ENCODE peak calls at places on chromosomes 1 and 21, in five cellular contexts. V, E, K, F and W are unnamed samples.

GRCh38 chr1:21655259-21655658 is 13.9 kb downstream of the RAP1GAP start:
- DNase-seq in V (no peak), E (no peak), K (peak), F (no peak), W (no peak)

GRCh38 chr1:155069551-155070391 is 6.2 kb downstream of the EFNA4 start:
- DNase-seq in V (no peak), E (no peak), K (no peak), F (no peak), W (no peak)

GRCh38 chr1:109635862-109636200 is 16.2 kb downstream of the AMPD2 start:
- DNase-seq in V (no peak), E (no peak), K (no peak), F (no peak), W (no peak)

GRCh38 chr1:19866029-19866428 is 16.2 kb upstream of the OTUD3 start:
- DNase-seq in V (no peak), E (no peak), K (no peak), F (no peak), W (no peak)

GRCh38 chr1:229027622-229028182 is 243.2 kb upstream of the RAB4A start:
- DNase-seq in V (peak), E (no peak), K (no peak), F (no peak), W (peak)

GRCh38 chr1:159756397-159756796 is 24.4 kb upstream of the DUSP23 start:
- DNase-seq in V (no peak), E (no peak), K (no peak), F (no peak), W (no peak)

GRCh38 chr1:6560267-6560666 is 5.2 kb downstream of the TAS1R1 start:
- DNase-seq in V (no peak), E (no peak), K (no peak), F (no peak), W (no peak)

GRCh38 chr1:42317308-42317707 is 17.7 kb downstream of the FOXJ3 start:
- DNase-seq in V (no peak), E (no peak), K (no peak), F (no peak), W (no peak)

GRCh38 chr1:163172596-163172995 is 30.1 kb downstream of the RGS5 start:
- DNase-seq in V (no peak), E (no peak), K (no peak), F (no peak), W (no peak)

GRCh38 chr1:36172983-36173382 is 17.0 kb downstream of the MAP7D1 start:
- DNase-seq in V (peak), E (no peak), K (no peak), F (no peak), W (no peak)

GRCh38 chr1:182299728-182300581 is 91.6 kb downstream of the GLUL start:
- DNase-seq in V (no peak), E (no peak), K (peak), F (no peak), W (peak)

GRCh38 chr1:55275151-55275748 is 60.1 kb upstream of the USP24 start:
- DNase-seq in V (peak), E (no peak), K (no peak), F (no peak), W (no peak)

GRCh38 chr21:26881504-26882228 is 36.5 kb upstream of the ADAMTS1 start:
- DNase-seq in V (no peak), E (no peak), K (no peak), F (no peak), W (peak)

GRCh38 chr1:84339503-84339902 is 38.0 kb downstream of the SAMD13 start:
- DNase-seq in V (peak), E (no peak), K (no peak), F (no peak), W (no peak)

GRCh38 chr21:37871121-37871862 is 45.0 kb downstream of the KCNJ6 start:
- DNase-seq in V (peak), E (no peak), K (no peak), F (no peak), W (no peak)

GRCh38 chr1:8351693-8352470 is 34.0 kb downstream of the SLC45A1 start:
- DNase-seq in V (no peak), E (no peak), K (no peak), F (no peak), W (peak)

GRCh38 chr21:42640486-42640885 is 12.9 kb upstream of the PDE9A start:
- DNase-seq in V (no peak), E (no peak), K (peak), F (no peak), W (no peak)

GRCh38 chr21:39451332-39452206 is at the start of gene SH3BGR:
- DNase-seq in V (no peak), E (no peak), K (no peak), F (no peak), W (no peak)

GRCh38 chr1:222926566-222926965 is 111.7 kb downstream of the DISP1 start:
- DNase-seq in V (no peak), E (no peak), K (no peak), F (no peak), W (no peak)

GRCh38 chr1:19712928-19713327 is 48.3 kb downstream of the HTR6 start:
- DNase-seq in V (no peak), E (no peak), K (no peak), F (no peak), W (no peak)

GRCh38 chr1:160460683-160461287 is 60.4 kb downstream of the VANGL2 start:
- DNase-seq in V (no peak), E (no peak), K (no peak), F (no peak), W (no peak)

GRCh38 chr1:54809496-54810074 is 8.5 kb upstream of the TTC22 start:
- DNase-seq in V (no peak), E (no peak), K (no peak), F (no peak), W (no peak)

GRCh38 chr1:8003431-8004112 is 22.5 kb downstream of the ERRFI1 start:
- DNase-seq in V (no peak), E (no peak), K (no peak), F (no peak), W (no peak)

GRCh38 chr1:181124206-181124825 is 35.8 kb downstream of the IER5 start:
- DNase-seq in V (no peak), E (no peak), K (no peak), F (no peak), W (no peak)

GRCh38 chr1:181936768-181937581 is 124.5 kb downstream of the ZNF648 start:
- DNase-seq in V (no peak), E (peak), K (no peak), F (no peak), W (peak)

GRCh38 chr1:114669562-114670082 is at the start of gene DENND2C:
- DNase-seq in V (no peak), E (no peak), K (no peak), F (no peak), W (no peak)

GRCh38 chr1:92842082-92843045 is 10.5 kb downstream of the RPL5 start:
- DNase-seq in V (no peak), E (no peak), K (no peak), F (no peak), W (no peak)

GRCh38 chr1:235060607-235061470 is 67.8 kb downstream of the TOMM20 start:
- DNase-seq in V (no peak), E (no peak), K (no peak), F (no peak), W (no peak)

GRCh38 chr1:93669369-93669768 is 12.3 kb downstream of the BCAR3 start:
- DNase-seq in V (no peak), E (no peak), K (no peak), F (no peak), W (no peak)

GRCh38 chr1:46528297-46528955 is 23.0 kb downstream of the KNCN start:
- DNase-seq in V (no peak), E (no peak), K (no peak), F (no peak), W (no peak)

GRCh38 chr21:43667191-43667904 is 8.0 kb downstream of the RRP1B start:
- DNase-seq in V (peak), E (no peak), K (no peak), F (no peak), W (no peak)

GRCh38 chr21:33844104-33844889 is 71.3 kb downstream of the ATP5PO start:
- DNase-seq in V (no peak), E (no peak), K (no peak), F (no peak), W (no peak)

DNA sequence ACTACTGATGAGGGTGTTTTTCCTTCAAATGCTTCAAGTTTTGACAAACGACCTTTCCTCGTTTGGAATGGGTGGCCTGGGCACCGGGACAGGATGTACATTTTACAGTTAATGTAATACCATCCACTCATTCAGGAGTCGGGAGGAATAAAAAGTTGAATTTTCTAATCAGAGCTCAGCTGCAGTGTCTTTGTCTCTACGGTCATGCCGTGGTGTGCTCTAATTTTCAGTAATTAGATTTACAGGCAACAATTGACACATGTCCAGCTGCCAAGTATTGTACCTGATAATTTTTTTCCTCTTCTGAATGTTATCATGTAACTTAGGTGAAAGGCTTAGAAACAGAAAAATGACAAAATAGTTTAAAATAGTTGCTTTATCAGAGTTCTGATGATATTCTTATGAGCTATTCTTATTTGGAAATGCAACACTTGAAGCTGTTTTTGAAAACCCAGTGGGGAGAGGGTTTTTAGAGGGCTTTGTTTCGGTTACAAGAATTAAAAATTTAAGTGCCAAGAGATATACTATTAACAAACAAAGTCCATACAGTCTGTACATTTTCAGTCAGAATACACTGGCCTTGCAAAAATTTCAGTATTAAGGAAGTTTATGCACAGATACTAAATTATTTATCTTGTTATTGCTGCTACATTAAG is 1.0 kb downstream of the CDKN2C start:
- DNase-seq in V (no peak), E (no peak), K (no peak), F (no peak), W (no peak)
- H3K4me3 ChIP-seq in V (peak), E (peak), K (peak), F (peak), W (peak)

GRCh38 chr1:197144570-197145325 is 1.7 kb downstream of the ASPM start:
- DNase-seq in V (peak), E (no peak), K (no peak), F (peak), W (no peak)
- H3K4me3 ChIP-seq in V (peak), E (peak), K (no peak), F (no peak), W (peak)

DNA sequence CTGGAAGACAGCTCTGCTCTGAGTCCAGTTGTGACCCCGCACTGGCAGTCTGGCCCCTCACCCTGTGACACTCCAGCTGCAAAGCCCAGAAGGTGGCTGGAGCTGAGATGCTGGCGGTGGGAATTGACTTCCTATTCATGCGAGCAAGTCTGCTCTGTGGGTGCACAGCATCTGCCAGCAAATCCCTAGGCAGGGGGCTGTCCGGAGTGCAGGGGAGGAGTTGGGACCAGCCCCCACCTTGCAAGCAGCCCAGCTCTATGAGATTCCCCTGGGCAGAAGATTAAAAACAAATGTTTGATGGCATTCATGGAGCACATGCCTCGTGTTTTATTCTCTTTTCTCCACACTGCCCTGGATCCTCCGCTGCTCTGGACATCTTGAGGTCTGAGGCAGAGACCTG is 596.9 kb downstream of the KIF26B start:
- DNase-seq in V (no peak), E (no peak), K (no peak), F (no peak), W (no peak)
- H3K4me3 ChIP-seq in V (no peak), E (no peak), K (no peak), F (no peak), W (no peak)

DNA sequence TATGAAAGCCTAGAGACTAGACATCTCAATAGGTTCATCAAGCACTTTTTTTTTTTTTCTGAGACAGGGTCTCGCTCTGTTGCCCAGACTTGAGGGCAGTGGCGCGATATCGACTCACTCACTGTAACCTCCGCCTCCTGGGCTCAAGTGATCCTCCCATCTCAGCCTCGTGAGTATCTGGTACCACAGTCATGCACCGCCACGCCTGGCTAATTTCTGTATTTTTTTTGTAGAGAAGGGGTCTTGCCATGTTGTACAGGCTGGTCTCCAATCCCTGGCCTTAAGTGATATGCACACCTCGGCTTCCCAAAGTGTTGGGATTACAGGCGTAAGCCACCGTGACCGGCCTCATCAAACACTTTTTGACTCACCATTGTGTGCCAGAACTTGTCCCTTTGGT is 613 bp upstream of the GPATCH4 start:
- DNase-seq in V (no peak), E (no peak), K (no peak), F (no peak), W (no peak)
- H3K4me3 ChIP-seq in V (peak), E (peak), K (peak), F (peak), W (peak)

DNA sequence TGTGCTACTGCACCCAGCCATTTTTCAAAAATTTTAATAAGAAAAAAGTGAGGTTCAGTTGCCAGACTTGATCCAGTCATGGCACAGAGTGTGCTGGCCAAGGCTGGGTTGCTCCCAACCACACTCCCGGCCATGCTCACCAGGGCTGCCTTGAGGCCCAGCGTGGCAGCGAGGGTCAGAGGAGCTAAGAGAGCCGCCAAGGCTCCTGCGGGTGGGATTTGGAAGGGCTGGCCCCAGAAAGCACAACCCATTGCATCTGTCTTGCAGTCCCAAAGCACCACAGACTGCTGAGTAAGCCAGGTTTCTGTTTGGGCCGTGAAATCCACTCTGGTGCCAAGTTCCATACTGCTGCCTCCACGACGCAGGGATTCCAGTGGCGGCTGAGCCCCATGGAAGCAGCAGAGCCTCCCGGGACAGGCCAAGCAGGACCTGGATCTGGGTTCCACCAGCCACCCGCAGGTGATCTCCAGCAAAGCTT is 22.6 kb downstream of the ZBTB17 start:
- DNase-seq in V (no peak), E (no peak), K (no peak), F (no peak), W (no peak)
- H3K4me3 ChIP-seq in V (no peak), E (no peak), K (no peak), F (no peak), W (no peak)